ENCODE peak calls at places on chromosomes 6 and 20, in six cellular contexts. M is COR-L47; C is AG10803; G is activated CD4-positive, alpha-beta memory T cell treated with anti-CD3 and anti-CD28 coated beads for 36 hours; H is T-helper 1 cell; R is stimulated activated CD8-positive, alpha-beta memory T cell treated with anti-CD3 and anti-CD28 coated beads, Interleukin-2, amount 100 ng/mL, for 48 hours. P is an unnamed sample.

GRCh38 chr20:56702931-56703840 is 74.1 kb downstream of the TFAP2C start:
- DNase-seq in M (no peak), C (no peak), G (no peak), H (no peak), R (no peak), P (no peak)

GRCh38 chr6:42696526-42697267 is 25.7 kb downstream of the PRPH2 start:
- DNase-seq in M (no peak), C (peak), G (no peak), H (no peak), R (no peak), P (peak)

GRCh38 chr20:36155629-36155971 is 1.1 kb downstream of the EPB41L1 start:
- DNase-seq in M (no peak), C (no peak), G (no peak), H (no peak), R (no peak), P (no peak)

GRCh38 chr20:56630506-56631317 is 1.6 kb downstream of the TFAP2C start:
- DNase-seq in M (no peak), C (peak), G (no peak), H (no peak), R (no peak), P (peak)

GRCh38 chr6:125111219-125111983 is 42.2 kb upstream of the TPD52L1 start:
- DNase-seq in M (no peak), C (no peak), G (no peak), H (no peak), R (no peak), P (no peak)

GRCh38 chr6:13916230-13916944 is 8.4 kb upstream of the RNF182 start:
- DNase-seq in M (no peak), C (peak), G (no peak), H (no peak), R (no peak), P (peak)

GRCh38 chr6:42226251-42227143 is 8.8 kb upstream of the MRPS10 start:
- DNase-seq in M (no peak), C (peak), G (no peak), H (no peak), R (no peak), P (peak)

GRCh38 chr6:100460650-100461204 is 4.0 kb downstream of the SIM1 start:
- DNase-seq in M (no peak), C (peak), G (no peak), H (no peak), R (no peak), P (peak)

GRCh38 chr20:9163995-9164394 is 95.1 kb downstream of the PLCB4 start:
- DNase-seq in M (no peak), C (no peak), G (no peak), H (no peak), R (no peak), P (no peak)

GRCh38 chr20:57629976-57630525 is 9.8 kb upstream of the ZBP1 start:
- DNase-seq in M (no peak), C (no peak), G (peak), H (no peak), R (no peak), P (no peak)

GRCh38 chr6:142694054-142694453 is 250.9 kb downstream of the HIVEP2 start:
- DNase-seq in M (no peak), C (peak), G (no peak), H (no peak), R (no peak), P (peak)

GRCh38 chr20:34621036-34621343 is 55.9 kb downstream of the PIGU start:
- DNase-seq in M (no peak), C (no peak), G (no peak), H (no peak), R (no peak), P (no peak)

GRCh38 chr6:131651782-131652181 is 14.7 kb downstream of the ENPP3 start:
- DNase-seq in M (peak), C (no peak), G (no peak), H (no peak), R (no peak), P (no peak)

GRCh38 chr20:57440678-57441509 is 49.7 kb downstream of the RBM38 start:
- DNase-seq in M (no peak), C (peak), G (no peak), H (no peak), R (no peak), P (no peak)